ENCODE peak calls at places on chromosomes 3 and 15, in nine cellular contexts. Z, F, W, Q, O, M, I, K and S are unnamed samples.

GRCh38 chr3:38102073-38102844 is 34.7 kb downstream of the ACAA1 start:
- DNase-seq in Z (no peak), F (no peak), W (no peak), Q (no peak), O (no peak), M (no peak), I (no peak), K (no peak), S (no peak)

GRCh38 chr15:58138106-58138505 is at the start of gene AQP9:
- DNase-seq in Z (no peak), F (no peak), W (no peak), Q (no peak), O (no peak), M (no peak), I (no peak), K (no peak), S (no peak)

GRCh38 chr3:38544926-38545325 is 48.8 kb downstream of the EXOG start:
- DNase-seq in Z (no peak), F (no peak), W (no peak), Q (no peak), O (no peak), M (no peak), I (no peak), K (no peak), S (no peak)

GRCh38 chr3:139251529-139251928 is 92.3 kb upstream of the MRPS22 start:
- DNase-seq in Z (no peak), F (no peak), W (no peak), Q (no peak), O (no peak), M (no peak), I (no peak), K (no peak), S (no peak)

GRCh38 chr3:148173836-148174235 is 523.9 kb upstream of the AGTR1 start:
- DNase-seq in Z (no peak), F (no peak), W (no peak), Q (no peak), O (no peak), M (no peak), I (no peak), K (no peak), S (no peak)

GRCh38 chr3:195032106-195032759 is 238.7 kb downstream of the XXYLT1 start:
- DNase-seq in Z (no peak), F (no peak), W (no peak), Q (no peak), O (no peak), M (no peak), I (no peak), K (no peak), S (no peak)

GRCh38 chr3:98013428-98014349 is 21.4 kb downstream of the GABRR3 start:
- DNase-seq in Z (no peak), F (no peak), W (no peak), Q (no peak), O (no peak), M (no peak), I (no peak), K (peak; percentile 20), S (no peak)

GRCh38 chr3:159635047-159635641 is 353.5 kb upstream of the IL12A start:
- DNase-seq in Z (no peak), F (no peak), W (no peak), Q (no peak), O (no peak), M (no peak), I (no peak), K (no peak), S (no peak)

GRCh38 chr15:38587214-38587613 is 22.6 kb upstream of the RASGRP1 start:
- DNase-seq in Z (no peak), F (no peak), W (no peak), Q (no peak), O (no peak), M (no peak), I (no peak), K (no peak), S (no peak)

GRCh38 chr3:98343647-98344507 is 9.8 kb upstream of the OR5K4 start:
- DNase-seq in Z (no peak), F (peak; percentile 56), W (peak; percentile 51), Q (peak; percentile 49), O (peak; percentile 8), M (peak; percentile 31), I (no peak), K (peak; percentile 62), S (no peak)

GRCh38 chr3:89697321-89697916 is 590.0 kb downstream of the EPHA3 start:
- DNase-seq in Z (no peak), F (no peak), W (no peak), Q (no peak), O (no peak), M (no peak), I (no peak), K (no peak), S (no peak)

GRCh38 chr3:32177702-32178198 is 60.7 kb upstream of the CMTM8 start:
- DNase-seq in Z (peak; percentile 39), F (peak; percentile 8), W (peak; percentile 35), Q (peak; percentile 39), O (peak; percentile 27), M (peak; percentile 48), I (peak; percentile 20), K (peak; percentile 75), S (no peak)

GRCh38 chr3:23174426-23175039 is 28.6 kb upstream of the UBE2E2 start:
- DNase-seq in Z (no peak), F (no peak), W (no peak), Q (no peak), O (no peak), M (no peak), I (no peak), K (no peak), S (no peak)

GRCh38 chr3:82462977-82463376 is 701.5 kb upstream of the GBE1 start:
- DNase-seq in Z (no peak), F (no peak), W (no peak), Q (no peak), O (no peak), M (no peak), I (no peak), K (no peak), S (no peak)

GRCh38 chr3:112689989-112690388 is 49.0 kb upstream of the CCDC80 start:
- DNase-seq in Z (no peak), F (no peak), W (no peak), Q (no peak), O (no peak), M (no peak), I (no peak), K (no peak), S (no peak)

GRCh38 chr3:140822381-140823047 is 119.1 kb upstream of the SLC25A36 start:
- DNase-seq in Z (no peak), F (no peak), W (no peak), Q (no peak), O (no peak), M (no peak), I (no peak), K (no peak), S (no peak)

GRCh38 chr3:186967686-186968085 is 37.4 kb downstream of the ST6GAL1 start:
- DNase-seq in Z (no peak), F (peak; percentile 32), W (no peak), Q (no peak), O (no peak), M (no peak), I (no peak), K (no peak), S (no peak)